ENCODE peak calls at places on chromosomes 2 and 18, in four cellular contexts. One of them, this sample, is unnamed.

GRCh38 chr2:86645752-86646151 is 22.1 kb upstream of the RNF103 start:
- DNase-seq in RWPE2: no peak
- DNase-seq in vagina: no peak
- DNase-seq in esophagus muscularis mucosa: no peak
- DNase-seq in this sample: no peak

GRCh38 chr2:181678033-181678586 is 2.2 kb downstream of the NEUROD1 start:
- DNase-seq in RWPE2: peak
- DNase-seq in vagina: no peak
- DNase-seq in esophagus muscularis mucosa: no peak
- DNase-seq in this sample: peak

GRCh38 chr18:58525928-58526424 is 102.9 kb downstream of the ALPK2 start:
- DNase-seq in RWPE2: no peak
- DNase-seq in vagina: no peak
- DNase-seq in esophagus muscularis mucosa: no peak
- DNase-seq in this sample: no peak

GRCh38 chr2:174021056-174021656 is 56.0 kb upstream of the SP3 start:
- DNase-seq in RWPE2: no peak
- DNase-seq in vagina: no peak
- DNase-seq in esophagus muscularis mucosa: no peak
- DNase-seq in this sample: no peak

GRCh38 chr2:177535000-177535399 is 142.4 kb downstream of the AGPS start:
- DNase-seq in RWPE2: no peak
- DNase-seq in vagina: no peak
- DNase-seq in esophagus muscularis mucosa: no peak
- DNase-seq in this sample: no peak

GRCh38 chr18:58682429-58683069 is 11.3 kb downstream of the MALT1 start:
- DNase-seq in RWPE2: no peak
- DNase-seq in vagina: no peak
- DNase-seq in esophagus muscularis mucosa: peak
- DNase-seq in this sample: no peak

GRCh38 chr2:18230668-18231067 is 329.8 kb downstream of the RDH14 start:
- DNase-seq in RWPE2: no peak
- DNase-seq in vagina: no peak
- DNase-seq in esophagus muscularis mucosa: no peak
- DNase-seq in this sample: no peak

GRCh38 chr2:142037051-142037450 is 93.8 kb downstream of the LRP1B start:
- DNase-seq in RWPE2: no peak
- DNase-seq in vagina: no peak
- DNase-seq in esophagus muscularis mucosa: no peak
- DNase-seq in this sample: no peak

GRCh38 chr2:209619782-209620181 is 151.8 kb upstream of the UNC80 start:
- DNase-seq in RWPE2: no peak
- DNase-seq in vagina: no peak
- DNase-seq in esophagus muscularis mucosa: no peak
- DNase-seq in this sample: no peak

GRCh38 chr18:40863801-40864200 is 1091.2 kb upstream of the PIK3C3 start:
- DNase-seq in RWPE2: no peak
- DNase-seq in vagina: no peak
- DNase-seq in esophagus muscularis mucosa: no peak
- DNase-seq in this sample: no peak

GRCh38 chr2:26462100-26462499 is 15.8 kb downstream of the OTOF start:
- DNase-seq in RWPE2: peak
- DNase-seq in vagina: no peak
- DNase-seq in esophagus muscularis mucosa: no peak
- DNase-seq in this sample: peak

GRCh38 chr2:26458365-26459042 is 19.4 kb downstream of the OTOF start:
- DNase-seq in RWPE2: no peak
- DNase-seq in vagina: no peak
- DNase-seq in esophagus muscularis mucosa: no peak
- DNase-seq in this sample: no peak

GRCh38 chr2:26461601-26462023 is 16.3 kb downstream of the OTOF start:
- DNase-seq in RWPE2: no peak
- DNase-seq in vagina: no peak
- DNase-seq in esophagus muscularis mucosa: no peak
- DNase-seq in this sample: peak

GRCh38 chr2:26460613-26461031 is 17.3 kb downstream of the OTOF start:
- DNase-seq in RWPE2: no peak
- DNase-seq in vagina: no peak
- DNase-seq in esophagus muscularis mucosa: no peak
- DNase-seq in this sample: peak

DNA sequence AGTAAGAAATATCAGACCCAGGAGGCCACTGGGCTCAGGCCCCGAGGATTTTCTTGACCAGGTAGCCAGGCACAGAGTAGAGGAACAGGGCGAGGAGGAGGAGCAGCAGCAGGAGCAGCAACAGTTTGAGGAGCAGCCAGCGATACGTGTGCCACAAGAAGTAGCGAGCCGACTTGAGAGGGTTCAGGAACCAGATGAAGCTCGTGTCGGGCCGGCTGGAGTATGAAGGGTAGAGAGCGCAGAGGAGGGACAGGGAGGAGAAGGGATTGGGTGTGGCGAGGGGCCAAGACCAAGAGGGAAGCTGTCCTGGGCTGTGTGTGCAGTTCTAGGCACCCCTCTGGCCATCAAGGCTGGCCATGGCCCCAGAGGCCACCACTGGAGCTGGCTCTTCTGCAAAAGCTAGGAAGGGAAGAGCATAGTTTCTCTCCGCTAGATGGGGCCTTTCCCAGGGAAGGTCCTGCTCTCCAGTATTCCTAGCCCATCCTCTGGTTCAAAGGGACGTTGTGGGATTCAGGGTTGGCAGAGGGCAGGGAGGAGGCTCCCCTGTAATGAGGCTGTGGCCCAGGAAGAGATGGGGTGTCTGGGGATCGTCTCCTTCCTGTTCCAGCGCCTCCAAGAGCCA is 17.8 kb downstream of the OTOF start:
- DNase-seq in RWPE2: no peak
- DNase-seq in vagina: no peak
- DNase-seq in esophagus muscularis mucosa: no peak
- DNase-seq in this sample: no peak
- TF ChIP-seq CTCF in RWPE2: no peak
- TF ChIP-seq CTCF in vagina: no peak
- TF ChIP-seq CTCF in esophagus muscularis mucosa: no peak
- TF ChIP-seq CTCF in this sample: no peak

GRCh38 chr2:167264380-167264779 is 376.1 kb downstream of the XIRP2 start:
- DNase-seq in RWPE2: no peak
- DNase-seq in vagina: no peak
- DNase-seq in esophagus muscularis mucosa: no peak
- DNase-seq in this sample: no peak
- TF ChIP-seq CTCF in RWPE2: peak
- TF ChIP-seq CTCF in vagina: no peak
- TF ChIP-seq CTCF in esophagus muscularis mucosa: no peak
- TF ChIP-seq CTCF in this sample: peak

GRCh38 chr18:71784777-71785176 is 759.4 kb downstream of the CBLN2 start:
- DNase-seq in RWPE2: no peak
- DNase-seq in vagina: no peak
- DNase-seq in esophagus muscularis mucosa: no peak
- DNase-seq in this sample: no peak
- TF ChIP-seq CTCF in RWPE2: peak
- TF ChIP-seq CTCF in vagina: no peak
- TF ChIP-seq CTCF in esophagus muscularis mucosa: no peak
- TF ChIP-seq CTCF in this sample: peak

DNA sequence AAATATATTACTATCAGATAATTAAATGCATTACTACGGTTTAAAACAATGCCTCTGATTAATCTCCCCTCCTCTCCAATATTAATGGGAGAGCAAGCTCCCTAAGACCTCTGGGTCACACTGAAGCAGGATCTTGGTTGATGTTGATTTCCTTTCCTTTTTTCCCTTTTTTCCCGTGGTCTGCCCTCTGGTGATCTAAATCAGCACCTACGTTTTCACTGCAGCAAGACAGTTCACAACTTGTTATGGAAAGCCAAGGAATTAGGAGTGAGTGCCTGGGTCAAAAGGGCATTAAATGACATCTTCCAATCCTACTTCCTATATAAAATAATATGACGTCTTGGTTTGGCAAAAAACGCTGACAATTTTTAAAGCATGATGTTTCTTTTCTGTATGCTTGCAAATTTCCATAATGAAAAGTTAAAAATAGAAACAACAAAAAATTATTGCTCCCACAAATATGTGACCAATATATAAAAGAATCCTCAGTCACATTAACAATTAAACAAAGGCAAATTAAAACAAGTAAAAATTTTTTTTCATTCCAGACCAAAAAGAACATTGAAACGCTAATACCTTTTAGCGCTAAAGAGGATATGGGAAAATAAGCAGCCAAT is 7.9 kb upstream of the CFAP36 start:
- DNase-seq in RWPE2: no peak
- DNase-seq in vagina: no peak
- DNase-seq in esophagus muscularis mucosa: no peak
- DNase-seq in this sample: no peak
- TF ChIP-seq CTCF in RWPE2: peak
- TF ChIP-seq CTCF in vagina: no peak
- TF ChIP-seq CTCF in esophagus muscularis mucosa: peak
- TF ChIP-seq CTCF in this sample: peak

GRCh38 chr2:217790195-217790594 is 212.6 kb downstream of the TNS1 start:
- DNase-seq in RWPE2: no peak
- DNase-seq in vagina: peak
- DNase-seq in esophagus muscularis mucosa: peak
- DNase-seq in this sample: no peak
- TF ChIP-seq CTCF in RWPE2: no peak
- TF ChIP-seq CTCF in vagina: no peak
- TF ChIP-seq CTCF in esophagus muscularis mucosa: no peak
- TF ChIP-seq CTCF in this sample: peak

GRCh38 chr2:31353121-31353520 is 61.4 kb downstream of the XDH start:
- DNase-seq in RWPE2: no peak
- DNase-seq in vagina: no peak
- DNase-seq in esophagus muscularis mucosa: no peak
- DNase-seq in this sample: no peak

GRCh38 chr2:31359229-31359628 is 55.3 kb downstream of the XDH start:
- DNase-seq in RWPE2: no peak
- DNase-seq in vagina: no peak
- DNase-seq in esophagus muscularis mucosa: no peak
- DNase-seq in this sample: no peak

GRCh38 chr2:31349684-31350083 is 64.9 kb downstream of the XDH start:
- DNase-seq in RWPE2: no peak
- DNase-seq in vagina: peak
- DNase-seq in esophagus muscularis mucosa: peak
- DNase-seq in this sample: no peak

GRCh38 chr2:31349160-31349559 is 65.4 kb downstream of the XDH start:
- DNase-seq in RWPE2: no peak
- DNase-seq in vagina: no peak
- DNase-seq in esophagus muscularis mucosa: peak
- DNase-seq in this sample: no peak

DNA sequence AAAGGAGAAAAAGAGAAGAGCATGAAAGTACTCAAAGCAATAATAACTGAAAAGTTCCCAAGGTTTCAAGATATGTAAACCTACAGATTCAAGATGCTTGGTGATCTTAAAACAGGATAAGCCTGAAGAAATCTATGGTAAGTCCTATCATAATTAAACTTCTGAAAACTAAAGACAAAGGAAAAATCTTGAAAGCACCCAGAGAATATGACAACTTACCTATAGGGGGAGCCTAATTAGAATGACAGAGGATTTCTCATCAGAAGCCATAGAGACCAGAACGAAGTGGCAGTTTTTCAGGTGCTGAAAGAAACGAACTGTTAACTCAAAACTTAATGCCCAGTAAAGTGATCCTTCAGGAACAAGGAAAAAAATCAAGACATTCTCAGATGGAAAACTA is 59.7 kb downstream of the XDH start:
- DNase-seq in RWPE2: no peak
- DNase-seq in vagina: no peak
- DNase-seq in esophagus muscularis mucosa: no peak
- DNase-seq in this sample: no peak
- TF ChIP-seq CTCF in RWPE2: peak
- TF ChIP-seq CTCF in vagina: no peak
- TF ChIP-seq CTCF in esophagus muscularis mucosa: no peak
- TF ChIP-seq CTCF in this sample: peak

DNA sequence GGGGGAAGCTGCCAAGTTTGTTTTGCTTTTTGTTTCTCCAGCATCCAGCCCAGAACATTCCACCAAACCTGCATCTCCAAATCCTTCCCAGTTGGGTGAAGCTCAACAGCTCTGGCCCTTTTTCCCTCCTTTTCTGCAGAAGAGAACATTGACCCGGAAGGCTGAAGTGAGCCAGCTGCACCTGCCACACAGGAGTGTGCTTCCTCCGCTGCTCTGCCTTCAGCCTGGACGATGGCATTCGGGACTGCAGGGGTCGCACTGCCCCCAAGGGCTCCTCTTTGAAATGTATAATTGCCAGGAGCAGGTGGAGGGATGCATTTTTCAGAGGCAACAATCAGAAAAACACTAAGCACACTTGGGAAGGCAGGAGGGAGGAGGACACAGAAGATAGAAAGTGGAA is 41.8 kb downstream of the ST8SIA5 start:
- DNase-seq in RWPE2: no peak
- DNase-seq in vagina: no peak
- DNase-seq in esophagus muscularis mucosa: no peak
- DNase-seq in this sample: no peak
- TF ChIP-seq CTCF in RWPE2: no peak
- TF ChIP-seq CTCF in vagina: no peak
- TF ChIP-seq CTCF in esophagus muscularis mucosa: no peak
- TF ChIP-seq CTCF in this sample: no peak

DNA sequence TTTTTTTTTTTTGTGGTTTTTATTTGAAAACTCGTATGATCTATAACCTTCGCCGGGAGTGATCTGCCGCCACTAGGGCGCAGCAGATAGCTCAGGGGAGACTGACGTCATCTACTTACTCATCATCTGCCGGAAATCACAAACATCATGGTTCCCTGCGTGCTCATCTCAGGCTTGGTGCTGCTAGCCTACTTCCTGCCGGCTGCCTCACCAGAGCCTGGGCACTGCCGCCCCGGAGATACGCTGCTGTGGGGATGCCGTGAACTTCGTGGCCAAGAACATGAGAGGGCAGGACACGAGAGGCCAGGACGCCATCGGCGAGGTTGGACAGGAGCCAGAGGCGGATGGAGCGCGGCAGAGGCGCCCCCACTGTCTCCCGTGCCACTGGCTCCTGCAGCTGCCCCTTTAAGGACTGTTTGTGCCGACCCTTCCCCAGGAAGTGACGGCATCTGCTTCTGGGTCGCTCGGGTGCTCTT is 68.8 kb downstream of the DOK6 start:
- DNase-seq in RWPE2: no peak
- DNase-seq in vagina: no peak
- DNase-seq in esophagus muscularis mucosa: peak
- DNase-seq in this sample: no peak
- TF ChIP-seq CTCF in RWPE2: peak
- TF ChIP-seq CTCF in vagina: no peak
- TF ChIP-seq CTCF in esophagus muscularis mucosa: no peak
- TF ChIP-seq CTCF in this sample: peak

This sample was measured in chondrocyte.